ENCODE peak calls at places on chromosomes 5 and 9, in seven cellular contexts. One of them, this sample, is unnamed. For H3K4me1 and H3K79me1, the result is how much of the 10 kb centered on the place peaks cover.

GRCh38 chr9:3916984-3917383 is 382.9 kb downstream of the GLIS3 start:
- DNase-seq in H1: no peak
- DNase-seq in H9: no peak
- DNase-seq in mesendoderm: no peak
- DNase-seq in trophoblast cell: peak
- DNase-seq in neuronal stem cell: no peak
- DNase-seq in mesenchymal stem cell: peak
- DNase-seq in this sample: peak

GRCh38 chr5:92380069-92380770 is 997.1 kb upstream of the ARRDC3 start:
- DNase-seq in H1: no peak
- DNase-seq in H9: no peak
- DNase-seq in mesendoderm: peak
- DNase-seq in trophoblast cell: no peak
- DNase-seq in neuronal stem cell: no peak
- DNase-seq in mesenchymal stem cell: peak
- DNase-seq in this sample: peak

GRCh38 chr9:86639899-86640379 is 285.7 kb upstream of the TUT7 start:
- DNase-seq in H1: no peak
- DNase-seq in H9: no peak
- DNase-seq in mesendoderm: peak
- DNase-seq in trophoblast cell: peak
- DNase-seq in neuronal stem cell: no peak
- DNase-seq in mesenchymal stem cell: no peak
- DNase-seq in this sample: no peak

GRCh38 chr5:113331201-113331551 is 103.6 kb downstream of the TSSK1B start:
- DNase-seq in H1: no peak
- DNase-seq in H9: no peak
- DNase-seq in mesendoderm: no peak
- DNase-seq in trophoblast cell: no peak
- DNase-seq in neuronal stem cell: no peak
- DNase-seq in mesenchymal stem cell: peak
- DNase-seq in this sample: peak

GRCh38 chr9:22683393-22684075 is 236.9 kb downstream of the DMRTA1 start:
- DNase-seq in H1: no peak
- DNase-seq in H9: no peak
- DNase-seq in mesendoderm: peak
- DNase-seq in trophoblast cell: peak
- DNase-seq in neuronal stem cell: no peak
- DNase-seq in mesenchymal stem cell: peak
- DNase-seq in this sample: peak

GRCh38 chr5:40743771-40744170 is 12.0 kb downstream of the TTC33 start:
- DNase-seq in H1: no peak
- DNase-seq in H9: no peak
- DNase-seq in mesendoderm: no peak
- DNase-seq in trophoblast cell: no peak
- DNase-seq in neuronal stem cell: no peak
- DNase-seq in mesenchymal stem cell: no peak
- DNase-seq in this sample: no peak

GRCh38 chr5:55603947-55604346 is 69.2 kb upstream of the PLPP1 start:
- DNase-seq in H1: peak
- DNase-seq in H9: no peak
- DNase-seq in mesendoderm: no peak
- DNase-seq in trophoblast cell: no peak
- DNase-seq in neuronal stem cell: no peak
- DNase-seq in mesenchymal stem cell: no peak
- DNase-seq in this sample: peak

GRCh38 chr5:89105836-89106235 is 222.9 kb upstream of the MEF2C start:
- DNase-seq in H1: no peak
- DNase-seq in H9: no peak
- DNase-seq in mesendoderm: peak
- DNase-seq in trophoblast cell: peak
- DNase-seq in neuronal stem cell: no peak
- DNase-seq in mesenchymal stem cell: no peak
- DNase-seq in this sample: no peak

GRCh38 chr9:115121140-115121710 is 3.3 kb upstream of the TNC start:
- DNase-seq in H1: no peak
- DNase-seq in H9: no peak
- DNase-seq in mesendoderm: no peak
- DNase-seq in trophoblast cell: no peak
- DNase-seq in neuronal stem cell: no peak
- DNase-seq in mesenchymal stem cell: peak
- DNase-seq in this sample: no peak

GRCh38 chr9:129609486-129610192 is 11.3 kb downstream of the C9orf50 start:
- DNase-seq in H1: peak
- DNase-seq in H9: no peak
- DNase-seq in mesendoderm: peak
- DNase-seq in trophoblast cell: no peak
- DNase-seq in neuronal stem cell: no peak
- DNase-seq in mesenchymal stem cell: peak
- DNase-seq in this sample: no peak

GRCh38 chr5:150081541-150082283 is 4.6 kb downstream of the CSF1R start:
- DNase-seq in H1: no peak
- DNase-seq in H9: no peak
- DNase-seq in mesendoderm: no peak
- DNase-seq in trophoblast cell: peak
- DNase-seq in neuronal stem cell: no peak
- DNase-seq in mesenchymal stem cell: no peak
- DNase-seq in this sample: peak

GRCh38 chr9:7984713-7985112 is 185.1 kb upstream of the DMAC1 start:
- DNase-seq in H1: no peak
- DNase-seq in H9: no peak
- DNase-seq in mesendoderm: no peak
- DNase-seq in trophoblast cell: peak
- DNase-seq in neuronal stem cell: no peak
- DNase-seq in mesenchymal stem cell: no peak
- DNase-seq in this sample: no peak

GRCh38 chr9:123326662-123327093 is 29.3 kb upstream of the CRB2 start:
- DNase-seq in H1: no peak
- DNase-seq in H9: peak
- DNase-seq in mesendoderm: peak
- DNase-seq in trophoblast cell: peak
- DNase-seq in neuronal stem cell: no peak
- DNase-seq in mesenchymal stem cell: no peak
- DNase-seq in this sample: no peak

GRCh38 chr5:60677831-60678664 is 21.9 kb downstream of the DEPDC1B start:
- DNase-seq in H1: no peak
- DNase-seq in H9: no peak
- DNase-seq in mesendoderm: peak
- DNase-seq in trophoblast cell: peak
- DNase-seq in neuronal stem cell: no peak
- DNase-seq in mesenchymal stem cell: peak
- DNase-seq in this sample: peak

GRCh38 chr9:134272302-134273023 is 53.8 kb upstream of the RXRA start:
- DNase-seq in H1: no peak
- DNase-seq in H9: no peak
- DNase-seq in mesendoderm: no peak
- DNase-seq in trophoblast cell: no peak
- DNase-seq in neuronal stem cell: no peak
- DNase-seq in mesenchymal stem cell: no peak
- DNase-seq in this sample: no peak

GRCh38 chr5:125227333-125228075 is 481.1 kb upstream of the ZNF608 start:
- DNase-seq in H1: peak
- DNase-seq in H9: peak
- DNase-seq in mesendoderm: peak
- DNase-seq in trophoblast cell: peak
- DNase-seq in neuronal stem cell: peak
- DNase-seq in mesenchymal stem cell: peak
- DNase-seq in this sample: peak

GRCh38 chr9:123724211-123724831 is 205.6 kb downstream of the DENND1A start:
- DNase-seq in H1: no peak
- DNase-seq in H9: no peak
- DNase-seq in mesendoderm: peak
- DNase-seq in trophoblast cell: no peak
- DNase-seq in neuronal stem cell: no peak
- DNase-seq in mesenchymal stem cell: peak
- DNase-seq in this sample: peak

GRCh38 chr5:4019841-4020240 is 424.2 kb downstream of the IRX1 start:
- DNase-seq in H1: no peak
- DNase-seq in H9: no peak
- DNase-seq in mesendoderm: no peak
- DNase-seq in trophoblast cell: no peak
- DNase-seq in neuronal stem cell: no peak
- DNase-seq in mesenchymal stem cell: no peak
- DNase-seq in this sample: no peak

GRCh38 chr9:114981095-114981494 is 50.7 kb upstream of the TNFSF8 start:
- DNase-seq in H1: no peak
- DNase-seq in H9: no peak
- DNase-seq in mesendoderm: no peak
- DNase-seq in trophoblast cell: no peak
- DNase-seq in neuronal stem cell: no peak
- DNase-seq in mesenchymal stem cell: no peak
- DNase-seq in this sample: no peak

DNA sequence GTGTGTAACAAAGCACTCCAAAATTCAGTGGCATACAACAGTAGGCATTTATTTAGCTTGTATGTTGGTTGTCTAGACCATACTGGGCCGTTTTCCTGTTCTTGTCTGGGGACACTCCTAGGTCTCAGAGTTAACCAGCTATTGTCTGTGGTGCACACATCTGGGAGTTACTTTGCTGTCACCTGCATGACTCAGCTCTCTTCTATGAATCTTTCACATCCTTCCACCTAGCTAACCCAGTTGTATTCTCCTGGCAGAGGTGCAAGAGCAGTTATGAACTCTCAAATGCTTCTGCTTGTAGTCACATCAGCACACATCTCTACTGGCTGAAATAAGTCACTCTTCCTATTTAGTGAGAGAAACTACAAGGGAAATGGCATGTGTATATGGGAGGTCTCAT is 138.1 kb downstream of the BAAT start:
- DNase-seq in H1: no peak
- DNase-seq in H9: no peak
- DNase-seq in mesendoderm: no peak
- DNase-seq in trophoblast cell: no peak
- DNase-seq in neuronal stem cell: no peak
- DNase-seq in mesenchymal stem cell: no peak
- DNase-seq in this sample: no peak
- H3K4me1 ChIP-seq in H1: under half
- H3K4me1 ChIP-seq in H9: under half
- H3K4me1 ChIP-seq in mesendoderm: under half
- H3K4me1 ChIP-seq in trophoblast cell: under half
- H3K4me1 ChIP-seq in neuronal stem cell: under half
- H3K4me1 ChIP-seq in mesenchymal stem cell: under half
- H3K4me1 ChIP-seq in this sample: under half

GRCh38 chr5:176813587-176814312 is 3.4 kb downstream of the UNC5A start:
- DNase-seq in H1: no peak
- DNase-seq in H9: no peak
- DNase-seq in mesendoderm: no peak
- DNase-seq in trophoblast cell: no peak
- DNase-seq in neuronal stem cell: no peak
- DNase-seq in mesenchymal stem cell: no peak
- DNase-seq in this sample: no peak

GRCh38 chr5:176810687-176811501 is 535 bp downstream of the UNC5A start:
- DNase-seq in H1: peak
- DNase-seq in H9: no peak
- DNase-seq in mesendoderm: no peak
- DNase-seq in trophoblast cell: no peak
- DNase-seq in neuronal stem cell: no peak
- DNase-seq in mesenchymal stem cell: peak
- DNase-seq in this sample: no peak

GRCh38 chr5:176814836-176815438 is 4.6 kb downstream of the UNC5A start:
- DNase-seq in H1: no peak
- DNase-seq in H9: no peak
- DNase-seq in mesendoderm: no peak
- DNase-seq in trophoblast cell: no peak
- DNase-seq in neuronal stem cell: no peak
- DNase-seq in mesenchymal stem cell: no peak
- DNase-seq in this sample: no peak

GRCh38 chr5:176814313-176814685 is 3.9 kb downstream of the UNC5A start:
- DNase-seq in H1: no peak
- DNase-seq in H9: no peak
- DNase-seq in mesendoderm: no peak
- DNase-seq in trophoblast cell: no peak
- DNase-seq in neuronal stem cell: no peak
- DNase-seq in mesenchymal stem cell: no peak
- DNase-seq in this sample: no peak

GRCh38 chr5:176812269-176813259 is 2.2 kb downstream of the UNC5A start:
- DNase-seq in H1: peak
- DNase-seq in H9: peak
- DNase-seq in mesendoderm: peak
- DNase-seq in trophoblast cell: peak
- DNase-seq in neuronal stem cell: peak
- DNase-seq in mesenchymal stem cell: peak
- DNase-seq in this sample: no peak
- H3K79me1 ChIP-seq in H1: under half
- H3K79me1 ChIP-seq in H9: under half
- H3K79me1 ChIP-seq in mesendoderm: under half
- H3K79me1 ChIP-seq in trophoblast cell: under half
- H3K79me1 ChIP-seq in neuronal stem cell: under half
- H3K79me1 ChIP-seq in mesenchymal stem cell: under half
- H3K79me1 ChIP-seq in this sample: under half

DNA sequence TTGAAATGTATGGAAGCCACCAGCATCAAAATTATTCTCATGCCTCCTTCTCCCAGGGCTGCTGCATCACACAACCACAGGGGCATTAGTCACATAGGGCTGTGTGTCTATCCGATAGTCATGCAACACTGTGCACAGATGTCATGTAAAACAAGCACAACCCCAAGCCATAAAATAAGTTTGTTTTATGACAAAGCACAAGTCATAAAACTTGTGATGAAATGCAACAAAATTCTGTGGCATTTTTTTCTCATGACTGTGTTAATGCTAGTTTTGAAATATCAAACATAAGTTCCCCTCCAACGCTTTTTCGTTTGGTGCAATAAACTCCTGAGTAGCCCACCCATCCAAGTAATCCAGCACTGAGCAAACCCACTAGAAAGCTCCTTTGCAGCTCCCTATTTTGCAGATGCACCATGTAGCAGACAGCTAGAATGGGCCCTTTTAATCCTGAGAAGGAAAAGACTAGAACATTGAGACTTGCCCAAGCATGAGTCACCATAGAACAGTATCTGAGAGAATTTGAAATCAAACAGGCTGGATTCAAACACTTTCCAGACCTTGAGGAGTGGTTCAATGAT is 93.3 kb upstream of the ZNF366 start:
- DNase-seq in H1: no peak
- DNase-seq in H9: no peak
- DNase-seq in mesendoderm: no peak
- DNase-seq in trophoblast cell: peak
- DNase-seq in neuronal stem cell: no peak
- DNase-seq in mesenchymal stem cell: peak
- DNase-seq in this sample: peak
- H3K4me1 ChIP-seq in H1: under half
- H3K4me1 ChIP-seq in H9: under half
- H3K4me1 ChIP-seq in mesendoderm: under half
- H3K4me1 ChIP-seq in trophoblast cell: under half
- H3K4me1 ChIP-seq in neuronal stem cell: under half
- H3K4me1 ChIP-seq in mesenchymal stem cell: under half
- H3K4me1 ChIP-seq in this sample: under half

GRCh38 chr5:162274684-162275083 is 207.1 kb downstream of the GABRG2 start:
- DNase-seq in H1: peak
- DNase-seq in H9: peak
- DNase-seq in mesendoderm: peak
- DNase-seq in trophoblast cell: no peak
- DNase-seq in neuronal stem cell: no peak
- DNase-seq in mesenchymal stem cell: no peak
- DNase-seq in this sample: no peak
- H3K79me1 ChIP-seq in H1: under half
- H3K79me1 ChIP-seq in H9: under half
- H3K79me1 ChIP-seq in mesendoderm: under half
- H3K79me1 ChIP-seq in trophoblast cell: under half
- H3K79me1 ChIP-seq in neuronal stem cell: under half
- H3K79me1 ChIP-seq in mesenchymal stem cell: under half
- H3K79me1 ChIP-seq in this sample: under half

This sample was measured in IMR-90.